ENCODE peak calls at places on chromosomes 11 and 22, in five cellular contexts. One of them, this sample, is unnamed.

GRCh38 chr11:57801185-57801490 is 39.5 kb downstream of the CTNND1 start:
- DNase-seq in SK-N-MC: no peak
- DNase-seq in GM23248: no peak
- DNase-seq in thoracic aorta: no peak
- DNase-seq in HL-60: no peak
- DNase-seq in this sample: no peak

GRCh38 chr11:45554230-45554967 is 111.0 kb downstream of the CHST1 start:
- DNase-seq in thoracic aorta: no peak
- DNase-seq in SK-N-MC: no peak
- DNase-seq in GM23248: no peak
- DNase-seq in HL-60: no peak
- DNase-seq in this sample: no peak

GRCh38 chr11:119856681-119857485 is 127.9 kb upstream of the NECTIN1 start:
- DNase-seq in thoracic aorta: no peak
- DNase-seq in HL-60: no peak
- DNase-seq in SK-N-MC: no peak
- DNase-seq in GM23248: no peak
- DNase-seq in this sample: no peak

GRCh38 chr11:25625094-25625493 is 706.8 kb upstream of the ANO3 start:
- DNase-seq in HL-60: no peak
- DNase-seq in SK-N-MC: no peak
- DNase-seq in thoracic aorta: no peak
- DNase-seq in GM23248: no peak
- DNase-seq in this sample: no peak

GRCh38 chr22:45064313-45065268 is 54.8 kb upstream of the PHF21B start:
- DNase-seq in SK-N-MC: no peak
- DNase-seq in HL-60: no peak
- DNase-seq in thoracic aorta: no peak
- DNase-seq in GM23248: peak
- DNase-seq in this sample: no peak

GRCh38 chr11:104352036-104352435 is 188.1 kb upstream of the PDGFD start:
- DNase-seq in GM23248: no peak
- DNase-seq in thoracic aorta: no peak
- DNase-seq in SK-N-MC: no peak
- DNase-seq in HL-60: no peak
- DNase-seq in this sample: no peak

GRCh38 chr11:89491141-89491690 is at the start of gene NOX4:
- DNase-seq in SK-N-MC: no peak
- DNase-seq in HL-60: no peak
- DNase-seq in GM23248: peak
- DNase-seq in thoracic aorta: peak
- DNase-seq in this sample: no peak

GRCh38 chr22:17095538-17095937 is 10.7 kb downstream of the IL17RA start:
- DNase-seq in GM23248: peak
- DNase-seq in SK-N-MC: no peak
- DNase-seq in thoracic aorta: no peak
- DNase-seq in HL-60: no peak
- DNase-seq in this sample: no peak

GRCh38 chr11:10381730-10382129 is 73.3 kb upstream of the AMPD3 start:
- DNase-seq in SK-N-MC: no peak
- DNase-seq in HL-60: no peak
- DNase-seq in GM23248: peak
- DNase-seq in thoracic aorta: no peak
- DNase-seq in this sample: no peak

GRCh38 chr11:68206211-68206610 is 6.9 kb downstream of the KMT5B start:
- DNase-seq in HL-60: no peak
- DNase-seq in SK-N-MC: peak
- DNase-seq in GM23248: peak
- DNase-seq in thoracic aorta: no peak
- DNase-seq in this sample: peak

GRCh38 chr11:64861227-64861970 is 16.9 kb upstream of the CDC42BPG start:
- DNase-seq in GM23248: no peak
- DNase-seq in HL-60: no peak
- DNase-seq in SK-N-MC: no peak
- DNase-seq in thoracic aorta: no peak
- DNase-seq in this sample: no peak

GRCh38 chr22:44325718-44326548 is 13.2 kb upstream of the SHISAL1 start:
- DNase-seq in HL-60: no peak
- DNase-seq in SK-N-MC: no peak
- DNase-seq in GM23248: peak
- DNase-seq in thoracic aorta: no peak
- DNase-seq in this sample: no peak

GRCh38 chr11:79431535-79431934 is 9.3 kb downstream of the TENM4 start:
- DNase-seq in thoracic aorta: no peak
- DNase-seq in GM23248: peak
- DNase-seq in SK-N-MC: no peak
- DNase-seq in HL-60: no peak
- DNase-seq in this sample: no peak

GRCh38 chr11:93986716-93987115 is 34.4 kb upstream of the HEPHL1 start:
- DNase-seq in thoracic aorta: no peak
- DNase-seq in HL-60: no peak
- DNase-seq in SK-N-MC: no peak
- DNase-seq in GM23248: peak
- DNase-seq in this sample: no peak

GRCh38 chr11:123373754-123374621 is 56.1 kb upstream of the GRAMD1B start:
- DNase-seq in SK-N-MC: no peak
- DNase-seq in HL-60: no peak
- DNase-seq in thoracic aorta: no peak
- DNase-seq in GM23248: no peak
- DNase-seq in this sample: no peak

GRCh38 chr11:89436071-89436470 is 55.1 kb downstream of the NOX4 start:
- DNase-seq in GM23248: peak
- DNase-seq in HL-60: no peak
- DNase-seq in SK-N-MC: peak
- DNase-seq in thoracic aorta: no peak
- DNase-seq in this sample: no peak

GRCh38 chr11:49221112-49221511 is 12.7 kb upstream of the FOLH1 start:
- DNase-seq in HL-60: no peak
- DNase-seq in SK-N-MC: no peak
- DNase-seq in GM23248: no peak
- DNase-seq in thoracic aorta: no peak
- DNase-seq in this sample: no peak

GRCh38 chr22:44667829-44668189 is 34.2 kb upstream of the PRR5 start:
- DNase-seq in SK-N-MC: no peak
- DNase-seq in HL-60: no peak
- DNase-seq in GM23248: peak
- DNase-seq in thoracic aorta: no peak
- DNase-seq in this sample: no peak

GRCh38 chr22:41647771-41648170 is 26.7 kb downstream of the XRCC6 start:
- DNase-seq in GM23248: no peak
- DNase-seq in SK-N-MC: no peak
- DNase-seq in thoracic aorta: no peak
- DNase-seq in HL-60: no peak
- DNase-seq in this sample: no peak

GRCh38 chr11:3781423-3781822 is 15.9 kb downstream of the NUP98 start:
- DNase-seq in GM23248: peak
- DNase-seq in HL-60: peak
- DNase-seq in thoracic aorta: no peak
- DNase-seq in SK-N-MC: no peak
- DNase-seq in this sample: no peak

GRCh38 chr22:33722817-33723216 is 197.5 kb downstream of the LARGE1 start:
- DNase-seq in SK-N-MC: no peak
- DNase-seq in HL-60: no peak
- DNase-seq in GM23248: no peak
- DNase-seq in thoracic aorta: no peak
- DNase-seq in this sample: no peak

GRCh38 chr11:46119053-46119351 is 2.3 kb downstream of the PHF21A start:
- DNase-seq in thoracic aorta: no peak
- DNase-seq in HL-60: no peak
- DNase-seq in SK-N-MC: no peak
- DNase-seq in GM23248: peak
- DNase-seq in this sample: no peak

GRCh38 chr11:111283945-111284481 is 14.3 kb upstream of the POU2AF3 start:
- DNase-seq in GM23248: no peak
- DNase-seq in HL-60: no peak
- DNase-seq in SK-N-MC: no peak
- DNase-seq in thoracic aorta: no peak
- DNase-seq in this sample: no peak

GRCh38 chr11:123470862-123471261 is 40.8 kb downstream of the GRAMD1B start:
- DNase-seq in SK-N-MC: no peak
- DNase-seq in GM23248: no peak
- DNase-seq in HL-60: no peak
- DNase-seq in thoracic aorta: no peak
- DNase-seq in this sample: no peak

GRCh38 chr22:49937758-49938564 is 19.5 kb downstream of the CRELD2 start:
- DNase-seq in HL-60: no peak
- DNase-seq in thoracic aorta: no peak
- DNase-seq in SK-N-MC: no peak
- DNase-seq in GM23248: no peak
- DNase-seq in this sample: no peak

GRCh38 chr11:100557830-100558611 is 129.1 kb upstream of the ARHGAP42 start:
- DNase-seq in HL-60: no peak
- DNase-seq in GM23248: peak
- DNase-seq in SK-N-MC: no peak
- DNase-seq in thoracic aorta: no peak
- DNase-seq in this sample: no peak

GRCh38 chr22:49023879-49024774 is 803.5 kb downstream of the BRD1 start:
- DNase-seq in SK-N-MC: no peak
- DNase-seq in thoracic aorta: no peak
- DNase-seq in GM23248: no peak
- DNase-seq in HL-60: no peak
- DNase-seq in this sample: no peak

GRCh38 chr11:71992331-71992730 is 6.4 kb upstream of the IL18BP start:
- DNase-seq in thoracic aorta: no peak
- DNase-seq in SK-N-MC: no peak
- DNase-seq in HL-60: no peak
- DNase-seq in GM23248: no peak
- DNase-seq in this sample: no peak

GRCh38 chr11:108872781-108873291 is 208.0 kb downstream of the DDX10 start:
- DNase-seq in thoracic aorta: no peak
- DNase-seq in GM23248: peak
- DNase-seq in SK-N-MC: no peak
- DNase-seq in HL-60: no peak
- DNase-seq in this sample: no peak

GRCh38 chr22:23591203-23591791 is 11.2 kb upstream of the IGLL1 start:
- DNase-seq in GM23248: peak
- DNase-seq in HL-60: peak
- DNase-seq in SK-N-MC: peak
- DNase-seq in thoracic aorta: no peak
- DNase-seq in this sample: peak

GRCh38 chr11:61352038-61352437 is 9.6 kb downstream of the CYB561A3 start:
- DNase-seq in HL-60: no peak
- DNase-seq in SK-N-MC: no peak
- DNase-seq in GM23248: no peak
- DNase-seq in thoracic aorta: no peak
- DNase-seq in this sample: no peak
- H3K27ac ChIP-seq in HL-60: no peak
- H3K27ac ChIP-seq in SK-N-MC: no peak
- H3K27ac ChIP-seq in GM23248: no peak
- H3K27ac ChIP-seq in thoracic aorta: no peak
- H3K27ac ChIP-seq in this sample: no peak

DNA sequence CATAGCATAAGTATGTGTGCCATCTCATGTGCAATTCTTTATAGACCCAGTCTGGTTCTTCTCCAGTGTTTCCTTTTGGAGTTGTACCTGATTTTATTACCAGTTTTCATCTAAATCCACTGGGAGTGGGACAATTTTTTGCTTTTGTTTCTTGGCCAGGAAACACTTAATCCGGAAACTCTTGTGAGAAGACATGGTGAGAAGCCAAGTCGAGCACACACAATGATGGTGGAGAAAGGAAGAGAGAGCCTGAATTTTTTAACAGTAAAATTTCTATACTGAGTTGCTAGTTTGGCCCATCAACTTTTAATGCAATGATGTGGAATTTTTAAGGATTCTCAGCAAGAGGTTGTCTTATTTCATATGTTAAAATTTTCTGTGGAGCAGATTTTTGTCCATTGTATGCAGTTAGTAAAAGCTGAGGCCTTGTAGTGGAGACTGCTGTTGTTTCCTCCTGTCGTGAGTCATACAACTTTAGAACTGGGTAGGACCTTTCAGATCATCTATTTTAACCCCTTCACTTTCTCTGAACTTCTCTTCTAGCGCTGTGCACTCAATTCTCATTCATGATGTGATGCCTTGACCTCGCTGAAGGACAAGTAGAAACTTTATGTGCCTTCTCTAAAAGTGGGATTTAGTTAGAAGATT is 17.1 kb downstream of the FAR1 start:
- DNase-seq in GM23248: peak
- DNase-seq in SK-N-MC: no peak
- DNase-seq in HL-60: no peak
- DNase-seq in thoracic aorta: no peak
- DNase-seq in this sample: no peak
- H3K27ac ChIP-seq in GM23248: no peak
- H3K27ac ChIP-seq in SK-N-MC: peak
- H3K27ac ChIP-seq in HL-60: no peak
- H3K27ac ChIP-seq in thoracic aorta: no peak
- H3K27ac ChIP-seq in this sample: no peak

GRCh38 chr22:27801616-27802388 is at the start of gene MN1:
- DNase-seq in HL-60: no peak
- DNase-seq in GM23248: peak
- DNase-seq in SK-N-MC: no peak
- DNase-seq in thoracic aorta: no peak
- DNase-seq in this sample: no peak
- H3K27ac ChIP-seq in HL-60: no peak
- H3K27ac ChIP-seq in GM23248: peak
- H3K27ac ChIP-seq in SK-N-MC: peak
- H3K27ac ChIP-seq in thoracic aorta: peak
- H3K27ac ChIP-seq in this sample: no peak

GRCh38 chr11:117083011-117083940 is 15.0 kb downstream of the SIK3 start:
- DNase-seq in SK-N-MC: no peak
- DNase-seq in thoracic aorta: no peak
- DNase-seq in GM23248: peak
- DNase-seq in HL-60: no peak
- DNase-seq in this sample: no peak
- H3K27ac ChIP-seq in SK-N-MC: peak
- H3K27ac ChIP-seq in thoracic aorta: peak
- H3K27ac ChIP-seq in GM23248: no peak
- H3K27ac ChIP-seq in HL-60: no peak
- H3K27ac ChIP-seq in this sample: no peak

DNA sequence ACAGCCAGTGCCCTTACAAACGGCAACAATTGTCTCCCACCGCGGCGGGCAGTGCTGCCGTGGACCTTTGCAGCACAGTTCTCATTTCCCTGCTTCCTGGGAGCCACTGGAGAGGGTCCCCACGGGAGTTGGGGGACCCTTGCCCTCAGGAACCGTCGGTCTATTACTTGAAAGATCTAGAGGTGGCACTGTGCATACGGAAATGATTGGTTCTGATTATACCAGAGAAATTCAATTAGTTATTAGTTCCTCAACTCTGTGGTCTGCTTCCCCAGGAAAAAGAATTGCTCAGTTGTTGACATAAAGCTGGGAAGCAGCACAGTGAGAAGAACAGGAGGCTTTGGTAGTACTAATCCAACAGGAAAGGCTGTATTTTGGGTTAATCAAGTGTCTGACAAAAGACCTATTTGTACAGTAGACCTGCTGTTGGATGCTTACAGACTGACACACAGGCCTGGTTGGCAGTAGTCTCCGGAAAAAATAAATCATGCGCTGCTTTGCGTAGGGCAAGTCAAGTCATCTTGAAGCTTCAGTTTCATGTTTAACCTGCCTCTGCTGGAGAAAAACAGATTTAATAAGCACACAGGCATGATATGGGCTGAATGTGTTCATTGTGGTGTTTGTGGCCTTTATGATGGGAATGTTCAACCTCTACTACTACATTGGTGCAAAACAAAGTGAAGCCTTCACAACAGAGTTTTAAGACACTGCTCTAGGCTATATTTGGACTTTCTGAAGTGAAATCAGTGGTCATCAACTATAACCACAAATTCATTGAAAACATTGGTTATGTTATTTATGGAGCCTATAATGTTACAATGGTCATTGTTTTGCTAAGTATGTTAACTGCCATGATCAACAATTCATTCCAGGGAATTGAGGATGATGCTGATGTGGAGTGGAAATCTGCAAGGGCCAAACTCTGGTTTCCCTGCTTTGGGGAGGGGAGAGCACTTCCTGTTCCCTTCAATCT is 54.6 kb upstream of the SC5D start:
- DNase-seq in SK-N-MC: no peak
- DNase-seq in HL-60: no peak
- DNase-seq in thoracic aorta: no peak
- DNase-seq in GM23248: peak
- DNase-seq in this sample: no peak
- H3K27ac ChIP-seq in SK-N-MC: no peak
- H3K27ac ChIP-seq in HL-60: no peak
- H3K27ac ChIP-seq in thoracic aorta: no peak
- H3K27ac ChIP-seq in GM23248: peak
- H3K27ac ChIP-seq in this sample: no peak

This sample was measured in Panc1.